ENCODE peak calls at places on chromosomes 16 and 17, in eight cellular contexts. J, X, D, O, M, R, W and Y are unnamed samples.

GRCh38 chr16:76963614-76964315 is 227.2 kb upstream of the MON1B start:
- DNase-seq in X (no peak), R (no peak), J (no peak), O (no peak), D (no peak), M (no peak), W (no peak), Y (no peak)

GRCh38 chr17:36527851-36528250 is 6.8 kb downstream of the MYO19 start:
- DNase-seq in D (no peak), R (no peak), X (no peak), M (no peak), J (no peak), O (no peak), W (no peak), Y (no peak)

GRCh38 chr17:63764701-63765100 is 8.7 kb downstream of the CCDC47 start:
- DNase-seq in J (no peak), M (no peak), X (no peak), W (no peak), D (no peak), R (no peak), O (no peak), Y (no peak)

GRCh38 chr17:78899361-78900260 is 3.4 kb downstream of the CEP295NL start:
- DNase-seq in O (no peak), X (no peak), D (peak; percentile 39), J (peak; percentile 48), R (no peak), W (no peak), M (no peak), Y (no peak)

GRCh38 chr17:83104577-83105505 is 25.4 kb downstream of the METRNL start:
- DNase-seq in W (no peak), O (no peak), J (no peak), M (no peak), X (no peak), D (no peak), R (no peak), Y (no peak)

GRCh38 chr17:64187093-64187895 is 57.4 kb upstream of the ERN1 start:
- DNase-seq in M (no peak), J (no peak), R (no peak), O (no peak), D (peak; percentile 56), X (no peak), W (no peak), Y (no peak)

GRCh38 chr16:85028638-85029412 is 1.2 kb downstream of the KIAA0513 start:
- DNase-seq in O (peak; percentile 67), D (peak; percentile 74), R (peak; percentile 87), W (peak; percentile 76), X (peak; percentile 67), J (peak; percentile 71), M (peak; percentile 83), Y (peak; percentile 69)

GRCh38 chr16:57479043-57479421 is 7.3 kb downstream of the DOK4 start:
- DNase-seq in R (peak; percentile 78), O (no peak), X (peak; percentile 44), W (no peak), J (peak; percentile 62), D (no peak), M (no peak), Y (no peak)

GRCh38 chr17:29149431-29150064 is 30.6 kb downstream of the MYO18A start:
- DNase-seq in X (peak; percentile 50), R (no peak), J (peak; percentile 69), W (peak; percentile 48), O (peak; percentile 48), M (no peak), D (no peak), Y (peak; percentile 84)

GRCh38 chr16:29745126-29745852 is 501 bp downstream of the C16orf54 start:
- DNase-seq in W (peak; percentile 29), D (no peak), J (no peak), R (peak; percentile 91), X (peak; percentile 63), O (no peak), M (no peak), Y (no peak)

GRCh38 chr17:2947996-2948550 is 115.3 kb downstream of the OR1D5 start:
- DNase-seq in M (no peak), D (no peak), X (no peak), O (no peak), W (no peak), R (peak; percentile 32), J (no peak), Y (no peak)

GRCh38 chr16:78227855-78228254 is 128.4 kb downstream of the WWOX start:
- DNase-seq in M (no peak), O (no peak), D (no peak), J (no peak), X (no peak), W (no peak), R (no peak), Y (no peak)

GRCh38 chr17:31488264-31488981 is 96.9 kb downstream of the RAB11FIP4 start:
- DNase-seq in M (no peak), R (peak; percentile 90), D (peak; percentile 58), X (peak; percentile 50), O (no peak), J (peak; percentile 56), W (peak; percentile 53), Y (no peak)

GRCh38 chr17:7237761-7238417 is 1.4 kb downstream of the PHF23 start:
- DNase-seq in R (peak; percentile 97), X (peak; percentile 89), O (peak; percentile 79), D (peak; percentile 92), J (peak; percentile 89), M (peak; percentile 93), W (peak; percentile 95), Y (no peak)

GRCh38 chr17:73591278-73592078 is 52.8 kb downstream of the SDK2 start:
- DNase-seq in W (no peak), X (peak; percentile 85), J (no peak), D (no peak), O (no peak), R (peak; percentile 92), M (no peak), Y (no peak)

GRCh38 chr17:73593249-73593965 is 50.8 kb downstream of the SDK2 start:
- DNase-seq in J (no peak), R (no peak), X (no peak), W (no peak), M (no peak), D (no peak), O (no peak), Y (no peak)

GRCh38 chr17:73594025-73594424 is 50.2 kb downstream of the SDK2 start:
- DNase-seq in R (no peak), W (no peak), D (no peak), O (no peak), X (no peak), M (no peak), J (no peak), Y (no peak)

GRCh38 chr17:73592079-73592415 is 52.2 kb downstream of the SDK2 start:
- DNase-seq in X (no peak), J (no peak), O (no peak), W (no peak), R (peak; percentile 79), M (no peak), D (no peak), Y (no peak)

GRCh38 chr17:73592531-73592961 is 51.7 kb downstream of the SDK2 start:
- DNase-seq in D (no peak), W (no peak), X (peak; percentile 51), O (no peak), R (peak; percentile 80), J (no peak), M (no peak), Y (no peak)
- TF ChIP-seq CTCF in D (no peak), W (no peak), X (no peak), O (no peak), R (no peak), J (no peak), M (no peak), Y (no peak)

DNA sequence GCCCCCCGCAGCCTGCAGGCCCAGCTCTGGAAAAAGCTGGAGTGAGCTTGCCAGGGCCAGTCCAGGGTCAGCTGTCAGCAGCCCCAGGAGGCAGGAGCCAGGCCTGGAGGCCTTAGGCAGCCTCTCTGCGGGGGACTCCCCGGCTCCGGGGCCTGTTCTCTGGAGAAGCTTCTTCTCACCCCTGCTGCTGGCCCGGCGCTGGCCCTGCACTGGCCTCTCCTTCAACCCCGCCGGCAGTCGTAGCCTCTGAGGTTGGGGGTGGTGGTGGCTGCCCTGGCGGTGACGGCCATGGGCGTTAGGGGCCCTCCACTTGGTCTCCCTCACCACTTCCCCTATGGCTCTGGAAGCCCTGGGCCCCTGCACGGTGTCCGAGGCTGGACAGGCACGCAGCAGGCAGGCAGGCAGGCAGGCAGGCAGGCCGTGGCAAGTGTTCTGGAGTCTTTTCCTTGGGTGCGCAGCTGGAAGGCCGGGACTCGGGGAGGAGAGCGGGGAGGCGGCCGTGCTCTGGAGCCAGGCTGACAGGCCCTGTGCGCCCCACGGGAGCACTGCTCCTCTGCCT is 2.1 kb downstream of the FOXF1 start:
- DNase-seq in X (no peak), M (peak; percentile 79), J (peak; percentile 44), R (no peak), O (no peak), W (no peak), D (no peak), Y (no peak)
- H3K27ac ChIP-seq in X (peak overlapping the region; percentile 99), M (peak overlapping the region; percentile 99), J (no peak overlapping the region), R (no peak overlapping the region), O (peak overlapping the region; percentile 86), W (peak overlapping the region; percentile 82), D (peak overlapping the region; percentile 99), Y (no peak overlapping the region)

DNA sequence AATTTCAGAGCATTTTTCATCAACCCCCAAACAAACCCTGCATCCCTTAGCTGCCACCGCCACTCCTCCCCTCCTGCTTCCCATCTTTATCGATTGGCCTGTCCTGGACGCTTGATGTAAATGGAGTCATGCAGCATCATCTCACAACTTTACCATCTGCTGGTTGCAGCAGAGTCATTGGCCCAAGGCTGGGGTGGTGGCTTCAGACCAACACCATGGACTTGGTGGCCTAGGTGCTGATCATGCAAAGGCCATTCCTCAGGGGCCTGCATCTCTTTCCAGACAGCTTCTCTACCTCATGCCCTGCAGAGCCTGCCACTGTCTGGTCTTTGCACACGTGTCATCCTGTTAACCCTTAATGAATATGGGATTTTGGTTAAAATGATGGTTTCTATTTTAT is 73.4 kb downstream of the MPRIP start:
- DNase-seq in J (peak; percentile 10), O (no peak), R (no peak), X (no peak), W (no peak), D (no peak), M (no peak), Y (no peak)
- H3K4me1 ChIP-seq in J (peaks cover 96% of the 10 kb centered on the region), O (peaks cover 7% of the 10 kb centered on the region), R (peaks cover 40% of the 10 kb centered on the region), X (peaks cover 62% of the 10 kb centered on the region), W (peaks cover 31% of the 10 kb centered on the region), D (peaks cover 13% of the 10 kb centered on the region), M (peaks cover 53% of the 10 kb centered on the region), Y (peaks cover 7% of the 10 kb centered on the region)

DNA sequence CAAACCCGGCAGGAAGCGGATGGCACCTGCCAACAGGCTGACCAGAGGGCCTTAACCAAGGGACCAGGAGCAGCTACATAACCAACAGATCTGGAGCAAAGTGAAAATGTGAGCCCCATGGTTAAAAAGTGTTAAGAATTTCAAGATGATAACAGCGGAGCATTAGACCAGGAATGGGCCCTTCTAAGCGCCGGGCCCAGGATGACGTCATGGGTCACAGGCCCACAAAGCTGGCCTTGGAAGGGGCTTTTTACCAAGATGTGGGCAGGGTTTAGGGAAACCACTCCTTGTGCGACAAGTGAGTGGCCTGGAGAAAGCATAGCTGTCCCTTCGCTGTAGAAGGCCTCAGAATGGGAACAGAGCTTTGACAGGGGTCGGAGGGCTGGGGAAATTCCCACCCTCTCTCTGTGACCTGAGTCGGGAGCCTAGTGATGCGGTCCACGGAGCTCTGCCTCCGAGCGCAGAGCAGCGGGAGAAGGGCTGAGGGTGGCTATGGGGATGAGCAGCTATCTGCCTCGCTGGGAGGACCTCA is 84.4 kb upstream of the RPL38 start:
- DNase-seq in W (no peak), J (no peak), X (no peak), M (peak; percentile 29), D (no peak), R (no peak), O (no peak), Y (no peak)
- TF ChIP-seq CTCF in W (no peak), J (no peak), X (no peak), M (no peak), D (no peak), R (no peak), O (no peak), Y (no peak)